ENCODE peak calls at places on chromosomes 5 and 9, in five cellular contexts. One of them, this sample, is unnamed.
A peak's percentile ranks its signal among the peaks of the same experiment; 100 is the strongest.

GRCh38 chr5:88889165-88890069 is 6.4 kb upstream of the MEF2C start:
- DNase-seq in dorsolateral prefrontal cortex: peak; percentile 63
- DNase-seq in ovary: peak; percentile 88
- DNase-seq in mesendoderm: peak; percentile 46
- DNase-seq in Karpas-422: peak; percentile 84
- DNase-seq in this sample: peak; percentile 88

GRCh38 chr5:24642022-24642421 is 2.8 kb downstream of the CDH10 start:
- DNase-seq in dorsolateral prefrontal cortex: no peak
- DNase-seq in mesendoderm: peak; percentile 46
- DNase-seq in ovary: no peak
- DNase-seq in Karpas-422: peak; percentile 72
- DNase-seq in this sample: no peak

GRCh38 chr5:155103164-155103563 is 89.6 kb downstream of the KIF4B start:
- DNase-seq in dorsolateral prefrontal cortex: no peak
- DNase-seq in Karpas-422: no peak
- DNase-seq in ovary: no peak
- DNase-seq in mesendoderm: no peak
- DNase-seq in this sample: no peak

GRCh38 chr5:115379622-115380344 is 83.3 kb upstream of the CCDC112 start:
- DNase-seq in Karpas-422: no peak
- DNase-seq in ovary: no peak
- DNase-seq in mesendoderm: no peak
- DNase-seq in dorsolateral prefrontal cortex: no peak
- DNase-seq in this sample: no peak

GRCh38 chr5:160837749-160838593 is 14.0 kb downstream of the ATP10B start:
- DNase-seq in ovary: no peak
- DNase-seq in mesendoderm: no peak
- DNase-seq in Karpas-422: no peak
- DNase-seq in dorsolateral prefrontal cortex: no peak
- DNase-seq in this sample: no peak

GRCh38 chr5:180832638-180833068 is 28.4 kb downstream of the ZFP62 start:
- DNase-seq in mesendoderm: no peak
- DNase-seq in Karpas-422: peak; percentile 87
- DNase-seq in dorsolateral prefrontal cortex: no peak
- DNase-seq in ovary: no peak
- DNase-seq in this sample: no peak

GRCh38 chr5:159913481-159913880 is 2.8 kb upstream of the ADRA1B start:
- DNase-seq in mesendoderm: no peak
- DNase-seq in Karpas-422: no peak
- DNase-seq in ovary: no peak
- DNase-seq in dorsolateral prefrontal cortex: no peak
- DNase-seq in this sample: no peak

GRCh38 chr9:110156902-110157301 is 51.1 kb downstream of the C9orf152 start:
- DNase-seq in mesendoderm: no peak
- DNase-seq in Karpas-422: no peak
- DNase-seq in ovary: no peak
- DNase-seq in dorsolateral prefrontal cortex: no peak
- DNase-seq in this sample: no peak

GRCh38 chr5:179385892-179386291 is 40.6 kb upstream of the ADAMTS2 start:
- DNase-seq in ovary: no peak
- DNase-seq in dorsolateral prefrontal cortex: no peak
- DNase-seq in mesendoderm: no peak
- DNase-seq in Karpas-422: no peak
- DNase-seq in this sample: peak; percentile 26

GRCh38 chr5:123460296-123460729 is 37.1 kb upstream of the CEP120 start:
- DNase-seq in ovary: no peak
- DNase-seq in Karpas-422: no peak
- DNase-seq in dorsolateral prefrontal cortex: no peak
- DNase-seq in mesendoderm: peak; percentile 86
- DNase-seq in this sample: no peak

GRCh38 chr9:131254107-131254491 is 22.2 kb downstream of the FAM78A start:
- DNase-seq in mesendoderm: no peak
- DNase-seq in dorsolateral prefrontal cortex: no peak
- DNase-seq in ovary: no peak
- DNase-seq in Karpas-422: peak; percentile 98
- DNase-seq in this sample: no peak

GRCh38 chr9:114515528-114515927 is 10.3 kb upstream of the WHRN start:
- DNase-seq in mesendoderm: no peak
- DNase-seq in dorsolateral prefrontal cortex: no peak
- DNase-seq in ovary: no peak
- DNase-seq in Karpas-422: no peak
- DNase-seq in this sample: no peak

GRCh38 chr9:128163027-128163515 is 3.0 kb downstream of the BBLN start:
- DNase-seq in ovary: no peak
- DNase-seq in dorsolateral prefrontal cortex: no peak
- DNase-seq in mesendoderm: peak; percentile 19
- DNase-seq in Karpas-422: no peak
- DNase-seq in this sample: no peak

GRCh38 chr9:77423841-77424240 is 224.3 kb downstream of the GNA14 start:
- DNase-seq in mesendoderm: no peak
- DNase-seq in Karpas-422: no peak
- DNase-seq in dorsolateral prefrontal cortex: no peak
- DNase-seq in ovary: no peak
- DNase-seq in this sample: no peak

GRCh38 chr9:105418588-105419108 is 29.2 kb upstream of the FSD1L start:
- DNase-seq in ovary: no peak
- DNase-seq in dorsolateral prefrontal cortex: no peak
- DNase-seq in Karpas-422: no peak
- DNase-seq in mesendoderm: no peak
- DNase-seq in this sample: no peak

GRCh38 chr5:69450116-69450515 is 35.2 kb downstream of the MARVELD2 start:
- DNase-seq in dorsolateral prefrontal cortex: no peak
- DNase-seq in Karpas-422: no peak
- DNase-seq in mesendoderm: no peak
- DNase-seq in ovary: no peak
- DNase-seq in this sample: no peak

GRCh38 chr5:32600057-32600622 is 14.8 kb downstream of the SUB1 start:
- DNase-seq in mesendoderm: no peak
- DNase-seq in dorsolateral prefrontal cortex: no peak
- DNase-seq in Karpas-422: no peak
- DNase-seq in ovary: no peak
- DNase-seq in this sample: no peak

GRCh38 chr9:133048595-133048994 is 13.2 kb upstream of the CEL start:
- DNase-seq in mesendoderm: peak; percentile 51
- DNase-seq in ovary: no peak
- DNase-seq in dorsolateral prefrontal cortex: no peak
- DNase-seq in Karpas-422: peak; percentile 76
- DNase-seq in this sample: no peak

GRCh38 chr9:126638571-126639132 is 24.9 kb downstream of the LMX1B start:
- DNase-seq in dorsolateral prefrontal cortex: no peak
- DNase-seq in Karpas-422: no peak
- DNase-seq in mesendoderm: peak; percentile 66
- DNase-seq in ovary: no peak
- DNase-seq in this sample: no peak

DNA sequence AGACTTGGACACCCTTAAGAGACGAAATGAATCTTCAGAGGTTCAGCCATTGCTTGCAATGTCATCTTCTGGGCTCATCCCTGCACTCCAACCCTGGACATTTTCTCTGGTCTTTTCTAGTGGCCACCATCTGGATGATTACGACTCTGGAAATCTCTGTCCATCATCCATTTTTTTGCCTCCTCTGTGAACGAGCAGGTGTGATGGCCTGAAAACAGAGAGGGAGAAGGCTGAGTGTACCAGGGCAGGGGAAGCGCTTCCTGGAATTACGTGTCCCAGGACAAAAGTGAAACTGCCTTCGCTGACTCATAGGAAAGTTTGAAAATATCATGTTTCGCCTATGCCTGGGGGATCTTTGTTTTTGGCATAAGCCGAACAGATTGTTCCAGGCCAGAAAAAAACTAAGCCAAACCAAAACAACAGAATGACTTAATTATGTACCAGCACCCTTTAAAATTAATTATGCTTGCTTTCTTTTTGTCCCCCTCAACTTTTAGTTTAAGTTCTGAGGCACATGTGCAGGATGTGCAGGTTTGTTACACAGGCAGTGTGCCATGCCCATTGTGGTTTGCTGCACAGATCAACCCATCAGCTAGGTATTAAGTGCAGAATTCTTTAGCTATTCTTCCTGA is 31.9 kb downstream of the ANKRD33B start:
- DNase-seq in mesendoderm: no peak
- DNase-seq in ovary: no peak
- DNase-seq in dorsolateral prefrontal cortex: no peak
- DNase-seq in Karpas-422: no peak
- DNase-seq in this sample: no peak
- H3K4me3 ChIP-seq in mesendoderm: no peak overlapping the region
- H3K4me3 ChIP-seq in ovary: no peak overlapping the region
- H3K4me3 ChIP-seq in dorsolateral prefrontal cortex: no peak overlapping the region
- H3K4me3 ChIP-seq in Karpas-422: no peak overlapping the region
- H3K4me3 ChIP-seq in this sample: peak overlapping the region; percentile 50

GRCh38 chr5:1243487-1244152 is 18.4 kb downstream of the SLC6A18 start:
- DNase-seq in Karpas-422: no peak
- DNase-seq in mesendoderm: peak; percentile 17
- DNase-seq in ovary: no peak
- DNase-seq in dorsolateral prefrontal cortex: no peak
- DNase-seq in this sample: no peak

GRCh38 chr5:1241509-1242080 is 16.4 kb downstream of the SLC6A18 start:
- DNase-seq in dorsolateral prefrontal cortex: no peak
- DNase-seq in mesendoderm: no peak
- DNase-seq in ovary: no peak
- DNase-seq in Karpas-422: no peak
- DNase-seq in this sample: no peak

GRCh38 chr5:1244255-1244654 is 19.1 kb downstream of the SLC6A18 start:
- DNase-seq in Karpas-422: no peak
- DNase-seq in ovary: no peak
- DNase-seq in mesendoderm: no peak
- DNase-seq in dorsolateral prefrontal cortex: no peak
- DNase-seq in this sample: no peak

GRCh38 chr5:1244976-1245375 is 19.8 kb downstream of the SLC6A18 start:
- DNase-seq in mesendoderm: no peak
- DNase-seq in ovary: no peak
- DNase-seq in Karpas-422: no peak
- DNase-seq in dorsolateral prefrontal cortex: no peak
- DNase-seq in this sample: no peak

DNA sequence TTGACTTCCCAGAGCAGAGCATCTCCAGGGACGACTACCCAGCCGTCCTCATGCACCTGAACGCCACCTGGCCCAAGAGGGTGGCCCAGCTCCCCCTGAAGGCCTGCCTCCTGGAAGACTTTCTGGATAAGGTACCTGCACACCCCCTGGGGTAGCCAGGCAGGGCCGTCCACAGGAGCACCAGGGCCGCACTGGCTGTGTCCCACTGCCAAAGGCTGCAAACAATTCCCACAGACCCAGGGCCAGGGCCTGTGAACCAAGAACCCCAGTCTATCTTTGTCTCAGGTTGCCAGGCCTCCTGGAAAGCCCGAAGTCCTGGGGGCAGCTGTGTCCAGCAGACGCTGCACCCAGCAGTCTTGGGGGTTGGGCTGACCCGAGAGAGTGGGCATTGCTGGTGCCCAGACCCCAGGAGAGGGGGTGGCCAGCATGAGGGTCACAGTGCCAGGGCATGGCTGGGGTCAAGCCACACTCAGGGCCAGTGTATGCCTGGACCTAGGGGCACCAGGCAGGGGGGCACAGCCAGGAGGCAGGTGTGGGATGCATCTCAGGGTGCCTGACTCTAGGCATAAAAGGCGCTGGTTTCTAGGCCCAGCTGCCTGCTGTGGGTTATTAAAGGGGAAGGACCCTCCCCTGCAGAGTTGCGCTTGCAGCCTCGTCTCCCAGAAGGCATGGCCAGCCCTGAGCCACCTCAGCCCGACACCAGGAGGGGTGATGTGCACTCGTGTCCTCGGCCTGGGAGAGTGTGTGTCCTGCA is 17.7 kb downstream of the SLC6A18 start:
- DNase-seq in mesendoderm: no peak
- DNase-seq in Karpas-422: no peak
- DNase-seq in dorsolateral prefrontal cortex: no peak
- DNase-seq in ovary: no peak
- DNase-seq in this sample: no peak
- H3K27ac ChIP-seq in mesendoderm: no peak overlapping the region
- H3K27ac ChIP-seq in Karpas-422: no peak overlapping the region
- H3K27ac ChIP-seq in dorsolateral prefrontal cortex: no peak overlapping the region
- H3K27ac ChIP-seq in ovary: no peak overlapping the region
- H3K27ac ChIP-seq in this sample: no peak overlapping the region

GRCh38 chr5:111232311-111233049 is 8.3 kb downstream of the CAMK4 start:
- DNase-seq in ovary: no peak
- DNase-seq in Karpas-422: no peak
- DNase-seq in dorsolateral prefrontal cortex: no peak
- DNase-seq in mesendoderm: no peak
- DNase-seq in this sample: no peak

GRCh38 chr5:111229126-111229525 is 4.9 kb downstream of the CAMK4 start:
- DNase-seq in dorsolateral prefrontal cortex: no peak
- DNase-seq in mesendoderm: no peak
- DNase-seq in Karpas-422: no peak
- DNase-seq in ovary: no peak
- DNase-seq in this sample: no peak

GRCh38 chr5:111229871-111230812 is 6.0 kb downstream of the CAMK4 start:
- DNase-seq in Karpas-422: no peak
- DNase-seq in mesendoderm: no peak
- DNase-seq in ovary: no peak
- DNase-seq in dorsolateral prefrontal cortex: no peak
- DNase-seq in this sample: no peak

GRCh38 chr5:111233050-111233370 is 8.8 kb downstream of the CAMK4 start:
- DNase-seq in Karpas-422: no peak
- DNase-seq in ovary: no peak
- DNase-seq in mesendoderm: no peak
- DNase-seq in dorsolateral prefrontal cortex: no peak
- DNase-seq in this sample: no peak

DNA sequence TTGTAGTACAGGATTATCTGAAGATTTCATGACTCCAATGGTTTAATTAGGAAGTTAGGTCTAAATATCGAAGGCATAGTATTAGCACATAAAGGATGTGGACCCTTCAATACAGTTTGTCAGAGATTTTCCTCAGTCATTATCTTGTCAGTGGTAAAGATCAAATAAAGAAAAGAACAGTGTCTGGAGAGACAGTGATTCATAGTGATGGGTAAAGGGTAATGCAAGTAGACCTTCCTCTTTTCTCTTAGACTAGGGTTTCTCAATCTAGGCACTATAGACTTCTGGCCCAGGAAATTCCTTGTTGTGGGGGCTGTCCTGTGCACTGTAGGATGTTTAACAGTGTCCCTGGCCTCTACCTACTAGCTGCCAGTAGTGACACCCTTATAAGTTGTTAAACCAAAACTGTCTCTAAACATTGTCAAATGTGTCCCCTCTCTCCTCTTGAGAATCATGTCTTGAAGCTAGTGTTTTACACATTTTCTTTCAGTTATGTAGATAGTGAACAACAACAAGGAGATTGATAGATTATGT is 6.9 kb downstream of the CAMK4 start:
- DNase-seq in mesendoderm: no peak
- DNase-seq in dorsolateral prefrontal cortex: no peak
- DNase-seq in Karpas-422: no peak
- DNase-seq in ovary: no peak
- DNase-seq in this sample: no peak
- H3K4me3 ChIP-seq in mesendoderm: no peak overlapping the region
- H3K4me3 ChIP-seq in dorsolateral prefrontal cortex: no peak overlapping the region
- H3K4me3 ChIP-seq in Karpas-422: no peak overlapping the region
- H3K4me3 ChIP-seq in ovary: no peak overlapping the region
- H3K4me3 ChIP-seq in this sample: no peak overlapping the region

DNA sequence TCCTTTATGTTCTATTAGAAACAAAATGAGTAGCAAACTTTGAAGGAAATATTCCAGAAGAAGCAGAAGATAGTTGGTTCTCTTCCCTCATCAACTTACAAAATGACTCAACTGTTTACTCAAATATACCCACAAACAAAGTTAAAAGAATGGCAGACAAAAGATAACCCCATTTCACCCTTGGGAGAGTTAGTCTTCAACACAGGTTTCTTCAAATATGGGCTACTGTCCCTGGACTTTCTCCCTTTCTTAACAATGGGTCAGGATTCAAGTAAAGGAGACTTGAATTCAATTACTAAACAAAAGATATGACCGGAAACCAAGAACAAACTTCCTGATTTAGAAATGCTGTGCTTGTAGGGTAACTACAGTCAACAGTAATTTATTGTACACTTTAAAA is 14.3 kb downstream of the RFX3 start:
- DNase-seq in mesendoderm: no peak
- DNase-seq in Karpas-422: no peak
- DNase-seq in ovary: no peak
- DNase-seq in dorsolateral prefrontal cortex: no peak
- DNase-seq in this sample: no peak
- H3K27ac ChIP-seq in mesendoderm: no peak overlapping the region
- H3K27ac ChIP-seq in Karpas-422: peak overlapping the region; percentile 94
- H3K27ac ChIP-seq in ovary: no peak overlapping the region
- H3K27ac ChIP-seq in dorsolateral prefrontal cortex: no peak overlapping the region
- H3K27ac ChIP-seq in this sample: no peak overlapping the region